ENCODE peak calls at places on chromosomes 12 and 14, in nine cellular contexts. I, H, S, A, O, Y, V, G and T are unnamed samples.

GRCh38 chr12:14185441-14186192 is 179.9 kb upstream of the ATF7IP start:
- DNase-seq in V (peak; percentile 47), O (peak; percentile 59), Y (peak; percentile 75), I (no peak), H (peak; percentile 2), G (peak; percentile 53), A (peak; percentile 26), S (peak; percentile 83), T (peak; percentile 47)

GRCh38 chr14:95294834-95295599 is 24.7 kb downstream of the CLMN start:
- DNase-seq in G (peak; percentile 82), V (peak; percentile 48), Y (no peak), H (no peak), S (peak; percentile 29), A (peak; percentile 39), O (peak; percentile 94), I (no peak), T (peak; percentile 80)

GRCh38 chr14:63770187-63770807 is 42.4 kb upstream of the SGPP1 start:
- DNase-seq in S (peak; percentile 70), Y (peak; percentile 77), O (peak; percentile 60), A (peak; percentile 57), H (peak; percentile 16), G (peak; percentile 58), I (no peak), V (peak; percentile 77), T (peak; percentile 55)

GRCh38 chr12:14260011-14260993 is 105.2 kb upstream of the ATF7IP start:
- DNase-seq in V (peak; percentile 97), H (peak; percentile 81), G (peak; percentile 96), Y (no peak), O (peak; percentile 92), S (peak; percentile 96), A (peak; percentile 56), I (peak; percentile 89), T (peak; percentile 94)

GRCh38 chr12:132239796-132240668 is 89.4 kb downstream of the GALNT9 start:
- DNase-seq in G (no peak), I (no peak), A (no peak), O (no peak), Y (no peak), V (no peak), H (no peak), S (peak; percentile 72), T (no peak)

GRCh38 chr14:96256420-96256819 is 410 bp downstream of the BDKRB1 start:
- DNase-seq in I (no peak), H (no peak), Y (no peak), S (no peak), A (no peak), G (no peak), V (no peak), O (peak; percentile 89), T (no peak)

GRCh38 chr14:101595887-101596721 is 34.8 kb downstream of the DIO3 start:
- DNase-seq in Y (peak; percentile 86), H (no peak), G (no peak), I (no peak), S (peak; percentile 14), A (no peak), V (no peak), O (no peak), T (no peak)

GRCh38 chr14:103041464-103041863 is 15.9 kb downstream of the CDC42BPB start:
- DNase-seq in V (no peak), O (no peak), I (no peak), G (no peak), H (no peak), A (no peak), Y (no peak), S (no peak), T (no peak)

GRCh38 chr12:121293603-121294002 is 2.9 kb downstream of the CAMKK2 start:
- DNase-seq in Y (no peak), H (no peak), A (no peak), I (no peak), G (no peak), V (no peak), O (no peak), S (no peak), T (no peak)

GRCh38 chr12:30953946-30954766 is 27.6 kb downstream of the TSPAN11 start:
- DNase-seq in S (no peak), O (no peak), H (no peak), Y (no peak), A (peak; percentile 2), I (no peak), V (no peak), G (no peak), T (no peak)

GRCh38 chr12:55619352-55620138 is 17.1 kb upstream of the OR10P1 start:
- DNase-seq in I (no peak), H (peak; percentile 84), S (peak; percentile 95), G (peak; percentile 51), V (peak; percentile 94), O (peak; percentile 90), Y (peak; percentile 91), A (peak; percentile 92), T (peak; percentile 82)

GRCh38 chr12:50641566-50641965 is 122.3 kb upstream of the ATF1 start:
- DNase-seq in S (no peak), V (no peak), I (no peak), H (no peak), G (peak; percentile 65), A (no peak), O (peak; percentile 73), Y (peak; percentile 43), T (no peak)

GRCh38 chr12:107490000-107490399 is 195.6 kb upstream of the PWP1 start:
- DNase-seq in S (no peak), I (no peak), H (no peak), A (no peak), Y (peak; percentile 80), O (no peak), V (no peak), G (no peak), T (no peak)

GRCh38 chr14:89767861-89768268 is 186.7 kb downstream of the EFCAB11 start:
- DNase-seq in H (no peak), V (peak; percentile 73), O (peak; percentile 63), A (peak; percentile 38), S (peak; percentile 34), I (no peak), Y (peak; percentile 81), G (peak; percentile 23), T (peak; percentile 25)

DNA sequence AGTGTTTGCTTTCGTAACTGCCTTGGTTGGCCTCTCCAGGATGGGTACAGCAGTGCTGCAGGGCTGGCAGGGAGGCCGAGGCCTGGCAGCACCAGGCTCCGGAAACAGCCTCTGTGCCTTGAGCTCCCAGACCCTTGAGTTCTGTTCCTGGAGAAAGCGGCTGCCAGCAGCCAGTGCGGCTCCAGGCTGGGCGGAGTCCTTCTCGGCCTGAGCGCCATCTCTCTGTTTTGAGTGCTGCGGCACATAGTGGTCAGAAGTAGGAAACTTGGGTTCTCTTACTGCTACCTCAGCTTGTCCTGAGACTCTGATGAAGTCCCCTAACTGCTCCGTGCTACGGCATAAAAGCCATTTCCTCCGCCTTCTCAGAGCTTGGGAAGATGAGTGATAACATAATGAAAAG is 65.9 kb downstream of the KCNA1 start:
- DNase-seq in Y (no peak), G (no peak), A (no peak), O (no peak), H (no peak), V (no peak), I (no peak), S (peak; percentile 11), T (no peak)
- TF ChIP-seq CTCF in Y (no peak), G (no peak), A (no peak), O (no peak), H (no peak), V (no peak), I (no peak), S (no peak), T (no peak)

DNA sequence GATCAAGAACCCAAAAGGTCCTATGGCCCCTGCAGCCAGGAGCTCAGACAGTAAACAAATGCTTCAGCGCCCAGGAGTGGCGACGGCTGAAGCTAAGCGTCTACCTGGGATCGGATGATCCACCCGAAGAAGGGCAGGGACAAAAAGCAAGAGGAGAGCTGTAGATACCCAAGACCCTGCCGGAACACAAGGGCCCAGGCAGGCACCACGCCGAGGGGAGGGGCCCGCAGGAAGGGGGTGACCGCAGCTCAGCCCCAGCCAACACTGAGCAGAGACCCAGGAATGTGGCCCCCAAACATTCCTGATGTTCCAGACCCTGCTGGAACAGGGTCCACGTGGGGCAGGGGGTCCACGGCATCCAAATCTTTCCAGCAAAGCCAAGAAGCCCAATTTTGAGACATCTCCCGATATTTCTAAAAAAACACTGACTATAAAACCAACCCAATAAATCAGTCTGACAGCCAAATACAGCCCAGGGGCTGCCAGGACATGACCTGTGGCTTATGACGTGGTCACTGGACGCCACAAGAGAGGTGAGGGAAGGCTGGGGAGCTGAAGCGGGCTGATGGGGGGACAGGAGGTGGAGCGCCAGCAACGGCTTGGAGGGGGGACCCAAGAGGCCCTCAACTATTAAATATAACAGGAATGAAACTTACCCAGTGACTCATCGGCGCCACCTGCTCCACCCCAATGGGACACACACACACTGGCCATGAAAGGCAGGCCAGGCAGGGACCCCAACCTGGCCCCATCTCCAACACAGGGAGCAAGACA is 58.9 kb downstream of the NCOR2 start:
- DNase-seq in H (no peak), V (no peak), Y (no peak), A (no peak), G (no peak), I (peak; percentile 51), S (no peak), O (no peak), T (peak; percentile 64)
- TF ChIP-seq CTCF in H (no peak), V (no peak), Y (peak; percentile 57), A (peak; percentile 25), G (no peak), I (no peak), S (peak; percentile 43), O (no peak), T (no peak)

GRCh38 chr12:65106948-65107347 is 14.2 kb downstream of the WIF1 start:
- DNase-seq in S (no peak), I (no peak), V (peak; percentile 10), H (no peak), Y (peak; percentile 6), A (no peak), G (no peak), O (peak; percentile 18), T (no peak)
- TF ChIP-seq CTCF in S (peak; percentile 54), I (no peak), V (peak; percentile 28), H (peak; percentile 53), Y (peak; percentile 67), A (peak; percentile 20), G (peak; percentile 44), O (peak; percentile 31), T (peak; percentile 46)

GRCh38 chr12:27491226-27491625 is 32.8 kb upstream of the PPFIBP1 start:
- DNase-seq in O (no peak), H (no peak), V (no peak), S (no peak), G (no peak), Y (no peak), A (no peak), I (no peak), T (no peak)

GRCh38 chr12:27493260-27493935 is 30.6 kb upstream of the PPFIBP1 start:
- DNase-seq in H (no peak), A (no peak), G (no peak), S (no peak), O (peak; percentile 34), V (no peak), I (no peak), Y (no peak), T (no peak)

GRCh38 chr12:27486986-27487385 is 37.0 kb upstream of the PPFIBP1 start:
- DNase-seq in V (no peak), O (no peak), A (no peak), G (no peak), Y (no peak), H (no peak), I (no peak), S (no peak), T (no peak)

DNA sequence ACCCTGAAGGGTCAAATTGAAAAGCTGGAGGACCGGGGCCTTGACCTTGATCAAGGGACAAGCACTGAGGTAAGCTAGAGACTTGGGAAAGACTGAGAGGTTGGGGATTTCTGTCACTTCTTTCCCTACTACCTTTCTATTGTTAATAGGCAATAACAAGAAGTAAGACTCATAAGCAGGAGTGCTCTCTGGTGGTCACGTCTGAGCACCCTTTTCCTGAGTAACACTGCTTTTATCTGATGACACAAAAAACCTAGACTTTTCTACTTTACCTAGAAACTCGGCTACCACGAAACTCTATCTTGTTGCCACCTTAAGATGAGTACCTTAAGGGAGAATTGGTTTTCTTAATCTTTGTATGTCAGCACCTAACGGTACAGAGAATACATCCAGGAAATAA is 35.5 kb upstream of the PPFIBP1 start:
- DNase-seq in A (no peak), G (no peak), V (peak; percentile 13), S (no peak), H (no peak), O (no peak), I (no peak), Y (no peak), T (no peak)
- TF ChIP-seq CTCF in A (no peak), G (no peak), V (no peak), S (no peak), H (no peak), O (no peak), I (no peak), Y (no peak), T (no peak)